ENCODE peak calls at places on chromosomes 16 and 17, in seven cellular contexts. N, X, F, K, M, J and R are unnamed samples.

GRCh38 chr17:44502598-44503079 is 567 bp downstream of the GPATCH8 start:
- DNase-seq in J (no peak), N (peak; percentile 26), F (no peak), K (peak; percentile 78), M (no peak), X (peak; percentile 18), R (peak; percentile 21)

GRCh38 chr17:18185832-18186231 is 2.2 kb downstream of the ALKBH5 start:
- DNase-seq in J (no peak), M (no peak), X (no peak), N (no peak), K (no peak), F (no peak), R (no peak)

GRCh38 chr17:45132569-45133463 is 501 bp upstream of the PLCD3 start:
- DNase-seq in K (peak; percentile 93), M (peak; percentile 74), J (peak; percentile 97), F (peak; percentile 89), N (peak; percentile 89), X (peak; percentile 93), R (peak; percentile 93)

GRCh38 chr17:78774456-78774855 is 7.6 kb downstream of the CYTH1 start:
- DNase-seq in M (no peak), K (no peak), X (no peak), N (no peak), F (no peak), J (no peak), R (no peak)

GRCh38 chr17:42078396-42079042 is 19.8 kb downstream of the ZNF385C start:
- DNase-seq in M (no peak), X (no peak), J (no peak), F (no peak), N (no peak), K (no peak), R (no peak)

GRCh38 chr16:58451945-58452401 is 48.0 kb upstream of the NDRG4 start:
- DNase-seq in M (no peak), N (no peak), F (no peak), J (no peak), K (no peak), X (peak; percentile 90), R (no peak)

GRCh38 chr17:57565119-57565635 is 179.9 kb downstream of the CCDC182 start:
- DNase-seq in J (no peak), M (no peak), N (no peak), F (no peak), X (no peak), K (no peak), R (no peak)

GRCh38 chr17:64155751-64156544 is 26.0 kb upstream of the ERN1 start:
- DNase-seq in K (no peak), J (no peak), F (peak; percentile 27), M (peak; percentile 48), N (peak; percentile 77), X (no peak), R (peak; percentile 66)

GRCh38 chr17:79843917-79844815 is 4.9 kb upstream of the CBX4 start:
- DNase-seq in M (no peak), F (peak; percentile 69), X (peak; percentile 75), N (peak; percentile 70), K (no peak), J (no peak), R (no peak)

GRCh38 chr17:50100921-50101345 is 5.8 kb downstream of the PDK2 start:
- DNase-seq in F (no peak), X (no peak), K (no peak), J (no peak), M (no peak), N (no peak), R (no peak)

DNA sequence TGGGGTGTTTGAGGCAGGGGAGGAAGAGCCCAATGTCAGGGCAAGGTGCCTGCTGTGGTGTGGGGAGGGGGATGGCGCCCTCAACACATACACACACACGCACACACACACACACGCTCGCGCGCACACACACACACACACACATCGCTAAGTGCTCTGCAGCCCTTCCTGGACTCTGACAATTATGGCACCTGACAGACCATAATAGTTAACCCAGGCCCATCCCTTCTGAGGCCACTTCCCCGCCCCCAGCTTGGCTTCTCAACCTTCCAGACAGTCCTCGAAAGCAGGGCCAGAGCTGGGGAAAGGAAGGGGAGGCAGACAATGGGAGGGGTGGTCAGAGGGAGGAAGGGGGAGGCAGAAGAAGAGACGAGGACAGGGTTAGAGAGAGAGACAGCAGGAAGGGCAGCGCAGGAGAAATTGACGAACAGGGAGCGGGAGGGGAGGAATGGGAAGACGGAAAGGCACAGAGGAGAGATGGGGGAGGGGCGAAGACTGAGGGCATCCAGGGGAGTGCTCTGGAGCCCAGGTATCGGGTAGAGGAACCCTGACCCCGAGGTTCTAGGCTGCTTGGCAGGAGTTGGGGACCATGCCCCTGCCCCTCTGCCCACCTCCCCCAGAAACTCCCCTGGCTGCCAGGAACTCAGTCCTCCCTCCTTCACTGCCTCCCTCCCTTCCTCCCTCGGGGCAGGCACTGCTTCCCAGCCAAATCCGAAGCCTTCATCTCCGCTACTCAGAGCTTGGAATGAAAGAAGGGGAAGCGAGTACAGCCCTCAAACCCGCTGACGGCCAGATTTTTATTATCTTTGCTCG is 4.0 kb downstream of the SRCIN1 start:
- DNase-seq in M (no peak), J (no peak), X (peak; percentile 51), F (peak; percentile 82), K (no peak), N (no peak), R (no peak)
- H3K27ac ChIP-seq in M (no peak overlapping the region), J (no peak overlapping the region), X (no peak overlapping the region), F (peak overlapping the region; percentile 20), K (no peak overlapping the region), N (no peak overlapping the region), R (no peak overlapping the region)

GRCh38 chr16:4212207-4212933 is 29.5 kb downstream of the SRL start:
- DNase-seq in N (no peak), M (no peak), F (no peak), K (no peak), J (no peak), X (no peak), R (no peak)

GRCh38 chr16:4213721-4214120 is 28.2 kb downstream of the SRL start:
- DNase-seq in X (no peak), J (no peak), N (peak; percentile 33), M (no peak), F (peak; percentile 60), K (no peak), R (no peak)

GRCh38 chr16:4212934-4213296 is 29.0 kb downstream of the SRL start:
- DNase-seq in K (no peak), F (no peak), N (no peak), X (peak; percentile 61), J (no peak), M (no peak), R (no peak)

GRCh38 chr16:4215106-4215505 is 26.8 kb downstream of the SRL start:
- DNase-seq in X (no peak), M (no peak), K (no peak), F (no peak), N (no peak), J (no peak), R (no peak)

DNA sequence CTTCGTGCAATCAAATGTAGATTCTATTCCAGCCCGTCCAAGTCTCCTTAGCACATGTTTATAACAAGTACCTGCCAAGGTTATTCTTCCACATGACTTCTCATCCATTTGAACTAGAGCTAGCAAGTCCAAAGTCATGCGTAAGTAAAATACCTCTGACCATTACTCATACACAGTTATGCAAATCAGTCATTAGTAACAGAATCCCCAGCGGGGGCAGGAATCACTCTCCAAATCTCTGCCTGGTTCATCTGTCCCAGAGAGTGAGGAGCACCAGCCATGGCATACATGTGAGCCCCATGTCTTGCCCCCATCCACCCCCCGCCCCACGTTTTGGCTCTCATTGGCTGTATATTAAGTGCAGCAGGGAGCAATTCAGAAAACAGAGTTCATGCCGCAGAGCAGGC is 27.7 kb downstream of the SRL start:
- DNase-seq in X (peak; percentile 52), M (no peak), F (peak; percentile 15), K (no peak), N (peak; percentile 37), J (no peak), R (no peak)
- TF ChIP-seq EP300 in X (no peak), M (no peak), F (no peak), K (no peak), N (no peak), J (no peak), R (no peak)

GRCh38 chr17:76887809-76888208 is 19.6 kb downstream of the MGAT5B start:
- DNase-seq in X (no peak), J (no peak), N (no peak), K (no peak), F (no peak), M (no peak), R (no peak)
- TF ChIP-seq CTCF in X (no peak), J (no peak), N (no peak), K (no peak), F (no peak), M (no peak), R (no peak)

DNA sequence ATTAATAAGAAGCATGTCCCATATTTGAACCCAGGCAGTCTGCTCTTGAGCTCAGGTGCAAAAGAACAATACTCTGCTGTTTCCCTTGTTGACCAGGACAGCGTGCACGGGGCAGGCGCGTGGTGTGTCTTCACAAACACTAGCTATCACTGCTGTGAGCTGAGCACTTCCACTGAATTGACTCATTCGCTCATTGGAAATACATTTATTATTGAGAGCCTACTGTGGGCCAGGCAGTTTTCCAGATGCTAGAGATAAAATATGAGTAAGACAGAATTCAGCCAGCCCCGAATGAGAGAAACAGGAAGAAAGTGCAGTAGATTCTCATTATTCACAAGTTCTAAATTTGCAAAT is 1.7 kb downstream of the CHD9 start:
- DNase-seq in F (peak; percentile 35), M (no peak), N (no peak), J (no peak), K (no peak), X (no peak), R (no peak)
- H3K27ac ChIP-seq in F (peak overlapping the region; percentile 97), M (peak overlapping the region; percentile 81), N (peak overlapping the region; percentile 94), J (peak overlapping the region; percentile 89), K (peak overlapping the region; percentile 88), X (peak overlapping the region; percentile 98), R (peak overlapping the region; percentile 87)

GRCh38 chr16:82657786-82658185 is 31.0 kb downstream of the CDH13 start:
- DNase-seq in K (no peak), N (no peak), F (no peak), J (no peak), X (no peak), M (no peak), R (no peak)

GRCh38 chr16:82655315-82655714 is 28.5 kb downstream of the CDH13 start:
- DNase-seq in M (no peak), X (no peak), N (peak; percentile 36), K (no peak), J (no peak), F (peak; percentile 45), R (peak; percentile 30)

GRCh38 chr16:82655720-82656500 is 29.1 kb downstream of the CDH13 start:
- DNase-seq in F (no peak), N (no peak), K (no peak), X (no peak), J (no peak), M (no peak), R (no peak)

GRCh38 chr16:82658796-82659195 is 32.0 kb downstream of the CDH13 start:
- DNase-seq in J (no peak), F (no peak), N (no peak), X (no peak), K (no peak), M (no peak), R (no peak)

GRCh38 chr16:82657239-82657638 is 30.5 kb downstream of the CDH13 start:
- DNase-seq in N (no peak), X (no peak), F (no peak), K (no peak), M (no peak), J (no peak), R (no peak)
- TF ChIP-seq EP300 in N (no peak), X (no peak), F (no peak), K (no peak), M (no peak), J (no peak), R (no peak)